ENCODE peak calls at places on chromosomes 11 and 22, in five cellular contexts. One of them, this sample, is unnamed.

GRCh38 chr11:72751293-72752087 is 718 bp downstream of the ARAP1 start:
- DNase-seq in A172: peak
- DNase-seq in activated CD8-positive, alpha-beta T cell treated with anti-CD3 and anti-CD28 coated beads for 36 hours: no peak
- DNase-seq in activated CD8-positive, alpha-beta memory T cell treated with anti-CD3 and anti-CD28 coated beads, Interleukin-2, amount 50 U/mL, for 48 hours: no peak
- DNase-seq in cardiac muscle cell: no peak
- DNase-seq in this sample: no peak

GRCh38 chr11:78290293-78291176 is 101.8 kb downstream of the USP35 start:
- DNase-seq in A172: peak
- DNase-seq in activated CD8-positive, alpha-beta T cell treated with anti-CD3 and anti-CD28 coated beads for 36 hours: peak
- DNase-seq in activated CD8-positive, alpha-beta memory T cell treated with anti-CD3 and anti-CD28 coated beads, Interleukin-2, amount 50 U/mL, for 48 hours: no peak
- DNase-seq in cardiac muscle cell: peak
- DNase-seq in this sample: peak

GRCh38 chr11:75554258-75555022 is 7.6 kb upstream of the SERPINH1 start:
- DNase-seq in A172: peak
- DNase-seq in activated CD8-positive, alpha-beta T cell treated with anti-CD3 and anti-CD28 coated beads for 36 hours: no peak
- DNase-seq in activated CD8-positive, alpha-beta memory T cell treated with anti-CD3 and anti-CD28 coated beads, Interleukin-2, amount 50 U/mL, for 48 hours: no peak
- DNase-seq in cardiac muscle cell: peak
- DNase-seq in this sample: peak

GRCh38 chr11:44973634-44974401 is 23.1 kb upstream of the TP53I11 start:
- DNase-seq in A172: peak
- DNase-seq in activated CD8-positive, alpha-beta T cell treated with anti-CD3 and anti-CD28 coated beads for 36 hours: peak
- DNase-seq in activated CD8-positive, alpha-beta memory T cell treated with anti-CD3 and anti-CD28 coated beads, Interleukin-2, amount 50 U/mL, for 48 hours: no peak
- DNase-seq in cardiac muscle cell: no peak
- DNase-seq in this sample: no peak

GRCh38 chr22:24247564-24248344 is 2.9 kb upstream of the GGT5 start:
- DNase-seq in A172: peak
- DNase-seq in activated CD8-positive, alpha-beta T cell treated with anti-CD3 and anti-CD28 coated beads for 36 hours: peak
- DNase-seq in activated CD8-positive, alpha-beta memory T cell treated with anti-CD3 and anti-CD28 coated beads, Interleukin-2, amount 50 U/mL, for 48 hours: peak
- DNase-seq in cardiac muscle cell: peak
- DNase-seq in this sample: peak

GRCh38 chr22:49080631-49081030 is 747.0 kb downstream of the BRD1 start:
- DNase-seq in A172: no peak
- DNase-seq in activated CD8-positive, alpha-beta T cell treated with anti-CD3 and anti-CD28 coated beads for 36 hours: no peak
- DNase-seq in activated CD8-positive, alpha-beta memory T cell treated with anti-CD3 and anti-CD28 coated beads, Interleukin-2, amount 50 U/mL, for 48 hours: no peak
- DNase-seq in cardiac muscle cell: no peak
- DNase-seq in this sample: no peak

GRCh38 chr22:45321827-45322226 is 12.1 kb downstream of the FAM118A start:
- DNase-seq in A172: no peak
- DNase-seq in activated CD8-positive, alpha-beta T cell treated with anti-CD3 and anti-CD28 coated beads for 36 hours: no peak
- DNase-seq in activated CD8-positive, alpha-beta memory T cell treated with anti-CD3 and anti-CD28 coated beads, Interleukin-2, amount 50 U/mL, for 48 hours: no peak
- DNase-seq in cardiac muscle cell: no peak
- DNase-seq in this sample: no peak

GRCh38 chr11:46693597-46694012 is 6.8 kb downstream of the ARHGAP1 start:
- DNase-seq in A172: peak
- DNase-seq in activated CD8-positive, alpha-beta T cell treated with anti-CD3 and anti-CD28 coated beads for 36 hours: no peak
- DNase-seq in activated CD8-positive, alpha-beta memory T cell treated with anti-CD3 and anti-CD28 coated beads, Interleukin-2, amount 50 U/mL, for 48 hours: no peak
- DNase-seq in cardiac muscle cell: peak
- DNase-seq in this sample: no peak

GRCh38 chr11:16778286-16778685 is 39.8 kb downstream of the C11orf58 start:
- DNase-seq in A172: no peak
- DNase-seq in activated CD8-positive, alpha-beta T cell treated with anti-CD3 and anti-CD28 coated beads for 36 hours: no peak
- DNase-seq in activated CD8-positive, alpha-beta memory T cell treated with anti-CD3 and anti-CD28 coated beads, Interleukin-2, amount 50 U/mL, for 48 hours: no peak
- DNase-seq in cardiac muscle cell: no peak
- DNase-seq in this sample: no peak

GRCh38 chr11:100922116-100922515 is 207.5 kb downstream of the PGR start:
- DNase-seq in A172: no peak
- DNase-seq in activated CD8-positive, alpha-beta T cell treated with anti-CD3 and anti-CD28 coated beads for 36 hours: no peak
- DNase-seq in activated CD8-positive, alpha-beta memory T cell treated with anti-CD3 and anti-CD28 coated beads, Interleukin-2, amount 50 U/mL, for 48 hours: no peak
- DNase-seq in cardiac muscle cell: no peak
- DNase-seq in this sample: no peak